ENCODE peak calls at places on chromosome 7, in nine cellular contexts. One of them, this sample, is unnamed.

GRCh38 chr7:94335586-94335985 is 59.1 kb upstream of the COL1A2 start:
- DNase-seq in RKO: no peak
- DNase-seq in naive thymus-derived CD8-positive, alpha-beta T cell: no peak
- DNase-seq in fibroblast of pulmonary artery: no peak
- DNase-seq in activated T-helper 1 cell treated with anti-CD3 and anti-CD28 coated beads, Interleukin-2, amount 50 U/mL, for 16 hours: no peak
- DNase-seq in HFF-Myc: no peak
- DNase-seq in MCF 10A: peak; percentile 28
- DNase-seq in stromal cell of bone marrow: no peak
- DNase-seq in activated CD4-positive, alpha-beta T cell treated with anti-CD3 and anti-CD28 coated beads, Interleukin-2, amount 50 U/mL, for 1 hour: no peak
- DNase-seq in this sample: no peak

GRCh38 chr7:74452748-74453320 is 872 bp upstream of the GTF2IRD1 start:
- DNase-seq in RKO: peak; percentile 90
- DNase-seq in naive thymus-derived CD8-positive, alpha-beta T cell: no peak
- DNase-seq in fibroblast of pulmonary artery: no peak
- DNase-seq in activated T-helper 1 cell treated with anti-CD3 and anti-CD28 coated beads, Interleukin-2, amount 50 U/mL, for 16 hours: no peak
- DNase-seq in HFF-Myc: no peak
- DNase-seq in MCF 10A: peak; percentile 57
- DNase-seq in stromal cell of bone marrow: peak; percentile 48
- DNase-seq in activated CD4-positive, alpha-beta T cell treated with anti-CD3 and anti-CD28 coated beads, Interleukin-2, amount 50 U/mL, for 1 hour: peak; percentile 24
- DNase-seq in this sample: no peak

GRCh38 chr7:93316730-93317129 is 84.6 kb downstream of the VPS50 start:
- DNase-seq in RKO: no peak
- DNase-seq in naive thymus-derived CD8-positive, alpha-beta T cell: no peak
- DNase-seq in fibroblast of pulmonary artery: no peak
- DNase-seq in activated T-helper 1 cell treated with anti-CD3 and anti-CD28 coated beads, Interleukin-2, amount 50 U/mL, for 16 hours: no peak
- DNase-seq in HFF-Myc: no peak
- DNase-seq in MCF 10A: no peak
- DNase-seq in stromal cell of bone marrow: no peak
- DNase-seq in activated CD4-positive, alpha-beta T cell treated with anti-CD3 and anti-CD28 coated beads, Interleukin-2, amount 50 U/mL, for 1 hour: no peak
- DNase-seq in this sample: no peak

GRCh38 chr7:108109216-108109908 is 20.8 kb downstream of the LAMB4 start:
- DNase-seq in RKO: peak; percentile 31
- DNase-seq in naive thymus-derived CD8-positive, alpha-beta T cell: no peak
- DNase-seq in fibroblast of pulmonary artery: peak; percentile 36
- DNase-seq in activated T-helper 1 cell treated with anti-CD3 and anti-CD28 coated beads, Interleukin-2, amount 50 U/mL, for 16 hours: no peak
- DNase-seq in HFF-Myc: no peak
- DNase-seq in MCF 10A: peak; percentile 57
- DNase-seq in stromal cell of bone marrow: no peak
- DNase-seq in activated CD4-positive, alpha-beta T cell treated with anti-CD3 and anti-CD28 coated beads, Interleukin-2, amount 50 U/mL, for 1 hour: no peak
- DNase-seq in this sample: peak; percentile 14

GRCh38 chr7:139860090-139860773 is 31.2 kb downstream of the TBXAS1 start:
- DNase-seq in RKO: no peak
- DNase-seq in naive thymus-derived CD8-positive, alpha-beta T cell: no peak
- DNase-seq in fibroblast of pulmonary artery: no peak
- DNase-seq in activated T-helper 1 cell treated with anti-CD3 and anti-CD28 coated beads, Interleukin-2, amount 50 U/mL, for 16 hours: no peak
- DNase-seq in HFF-Myc: no peak
- DNase-seq in MCF 10A: no peak
- DNase-seq in stromal cell of bone marrow: no peak
- DNase-seq in activated CD4-positive, alpha-beta T cell treated with anti-CD3 and anti-CD28 coated beads, Interleukin-2, amount 50 U/mL, for 1 hour: no peak
- DNase-seq in this sample: no peak

GRCh38 chr7:96833701-96834453 is 124.2 kb upstream of the SEM1 start:
- DNase-seq in RKO: peak; percentile 5
- DNase-seq in naive thymus-derived CD8-positive, alpha-beta T cell: no peak
- DNase-seq in fibroblast of pulmonary artery: peak; percentile 1
- DNase-seq in activated T-helper 1 cell treated with anti-CD3 and anti-CD28 coated beads, Interleukin-2, amount 50 U/mL, for 16 hours: no peak
- DNase-seq in HFF-Myc: no peak
- DNase-seq in MCF 10A: no peak
- DNase-seq in stromal cell of bone marrow: peak; percentile 28
- DNase-seq in activated CD4-positive, alpha-beta T cell treated with anti-CD3 and anti-CD28 coated beads, Interleukin-2, amount 50 U/mL, for 1 hour: no peak
- DNase-seq in this sample: no peak

GRCh38 chr7:35738889-35739288 is 44.0 kb upstream of the HERPUD2 start:
- DNase-seq in RKO: no peak
- DNase-seq in naive thymus-derived CD8-positive, alpha-beta T cell: no peak
- DNase-seq in fibroblast of pulmonary artery: no peak
- DNase-seq in activated T-helper 1 cell treated with anti-CD3 and anti-CD28 coated beads, Interleukin-2, amount 50 U/mL, for 16 hours: no peak
- DNase-seq in HFF-Myc: no peak
- DNase-seq in MCF 10A: no peak
- DNase-seq in stromal cell of bone marrow: no peak
- DNase-seq in activated CD4-positive, alpha-beta T cell treated with anti-CD3 and anti-CD28 coated beads, Interleukin-2, amount 50 U/mL, for 1 hour: no peak
- DNase-seq in this sample: no peak

GRCh38 chr7:8147004-8147403 is 115.0 kb downstream of the ICA1 start:
- DNase-seq in RKO: no peak
- DNase-seq in naive thymus-derived CD8-positive, alpha-beta T cell: no peak
- DNase-seq in fibroblast of pulmonary artery: no peak
- DNase-seq in activated T-helper 1 cell treated with anti-CD3 and anti-CD28 coated beads, Interleukin-2, amount 50 U/mL, for 16 hours: no peak
- DNase-seq in HFF-Myc: no peak
- DNase-seq in MCF 10A: no peak
- DNase-seq in stromal cell of bone marrow: no peak
- DNase-seq in activated CD4-positive, alpha-beta T cell treated with anti-CD3 and anti-CD28 coated beads, Interleukin-2, amount 50 U/mL, for 1 hour: no peak
- DNase-seq in this sample: no peak

GRCh38 chr7:2355079-2356008 is 717 bp downstream of the EIF3B start:
- DNase-seq in RKO: peak; percentile 35
- DNase-seq in naive thymus-derived CD8-positive, alpha-beta T cell: peak; percentile 12
- DNase-seq in fibroblast of pulmonary artery: no peak
- DNase-seq in activated T-helper 1 cell treated with anti-CD3 and anti-CD28 coated beads, Interleukin-2, amount 50 U/mL, for 16 hours: no peak
- DNase-seq in HFF-Myc: no peak
- DNase-seq in MCF 10A: peak; percentile 30
- DNase-seq in stromal cell of bone marrow: no peak
- DNase-seq in activated CD4-positive, alpha-beta T cell treated with anti-CD3 and anti-CD28 coated beads, Interleukin-2, amount 50 U/mL, for 1 hour: no peak
- DNase-seq in this sample: peak; percentile 26

GRCh38 chr7:86929293-86930109 is 130.0 kb downstream of the ELAPOR2 start:
- DNase-seq in RKO: no peak
- DNase-seq in naive thymus-derived CD8-positive, alpha-beta T cell: no peak
- DNase-seq in fibroblast of pulmonary artery: no peak
- DNase-seq in activated T-helper 1 cell treated with anti-CD3 and anti-CD28 coated beads, Interleukin-2, amount 50 U/mL, for 16 hours: no peak
- DNase-seq in HFF-Myc: no peak
- DNase-seq in MCF 10A: no peak
- DNase-seq in stromal cell of bone marrow: no peak
- DNase-seq in activated CD4-positive, alpha-beta T cell treated with anti-CD3 and anti-CD28 coated beads, Interleukin-2, amount 50 U/mL, for 1 hour: no peak
- DNase-seq in this sample: no peak

GRCh38 chr7:103134866-103135554 is 13.9 kb downstream of the NAPEPLD start:
- DNase-seq in RKO: no peak
- DNase-seq in naive thymus-derived CD8-positive, alpha-beta T cell: no peak
- DNase-seq in fibroblast of pulmonary artery: peak; percentile 87
- DNase-seq in activated T-helper 1 cell treated with anti-CD3 and anti-CD28 coated beads, Interleukin-2, amount 50 U/mL, for 16 hours: no peak
- DNase-seq in HFF-Myc: no peak
- DNase-seq in MCF 10A: no peak
- DNase-seq in stromal cell of bone marrow: no peak
- DNase-seq in activated CD4-positive, alpha-beta T cell treated with anti-CD3 and anti-CD28 coated beads, Interleukin-2, amount 50 U/mL, for 1 hour: no peak
- DNase-seq in this sample: no peak

This sample was measured in astrocyte of the hippocampus.